ENCODE peak calls at places on chromosomes 16 and 17, in four cellular contexts. One of them, this sample, is unnamed.

GRCh38 chr16:77211880-77212735 is 12.9 kb downstream of the SYCE1L start:
- DNase-seq in mesendoderm: peak
- DNase-seq in IMR-90: no peak
- DNase-seq in H1: peak
- DNase-seq in this sample: peak

GRCh38 chr16:9610727-9611126 is 519.3 kb downstream of the HAPSTR1 start:
- DNase-seq in mesendoderm: peak
- DNase-seq in IMR-90: no peak
- DNase-seq in H1: no peak
- DNase-seq in this sample: no peak

GRCh38 chr16:46482895-46483294 is 138.3 kb downstream of the SHCBP1 start:
- DNase-seq in mesendoderm: no peak
- DNase-seq in IMR-90: no peak
- DNase-seq in H1: no peak
- DNase-seq in this sample: no peak

GRCh38 chr17:34993031-34993430 is 12.7 kb downstream of the LIG3 start:
- DNase-seq in mesendoderm: no peak
- DNase-seq in IMR-90: no peak
- DNase-seq in H1: no peak
- DNase-seq in this sample: no peak

GRCh38 chr16:64182985-64183384 is 938.9 kb downstream of the CDH11 start:
- DNase-seq in mesendoderm: no peak
- DNase-seq in IMR-90: no peak
- DNase-seq in H1: no peak
- DNase-seq in this sample: no peak

GRCh38 chr17:21271767-21272166 is 12.7 kb upstream of the MAP2K3 start:
- DNase-seq in mesendoderm: no peak
- DNase-seq in IMR-90: no peak
- DNase-seq in H1: no peak
- DNase-seq in this sample: no peak

GRCh38 chr17:29107933-29108805 is 65.2 kb downstream of the PIPOX start:
- DNase-seq in mesendoderm: peak
- DNase-seq in IMR-90: no peak
- DNase-seq in H1: no peak
- DNase-seq in this sample: no peak

GRCh38 chr16:10566613-10567012 is 13.8 kb downstream of the EMP2 start:
- DNase-seq in mesendoderm: peak
- DNase-seq in IMR-90: no peak
- DNase-seq in H1: no peak
- DNase-seq in this sample: peak

GRCh38 chr17:58666858-58667267 is 25.0 kb downstream of the TEX14 start:
- DNase-seq in mesendoderm: no peak
- DNase-seq in IMR-90: peak
- DNase-seq in H1: no peak
- DNase-seq in this sample: peak

GRCh38 chr17:74340470-74341023 is 14.5 kb downstream of the KIF19 start:
- DNase-seq in mesendoderm: no peak
- DNase-seq in IMR-90: no peak
- DNase-seq in H1: no peak
- DNase-seq in this sample: no peak

GRCh38 chr16:10256855-10257641 is 74.8 kb upstream of the GRIN2A start:
- DNase-seq in mesendoderm: peak
- DNase-seq in IMR-90: no peak
- DNase-seq in H1: peak
- DNase-seq in this sample: peak

DNA sequence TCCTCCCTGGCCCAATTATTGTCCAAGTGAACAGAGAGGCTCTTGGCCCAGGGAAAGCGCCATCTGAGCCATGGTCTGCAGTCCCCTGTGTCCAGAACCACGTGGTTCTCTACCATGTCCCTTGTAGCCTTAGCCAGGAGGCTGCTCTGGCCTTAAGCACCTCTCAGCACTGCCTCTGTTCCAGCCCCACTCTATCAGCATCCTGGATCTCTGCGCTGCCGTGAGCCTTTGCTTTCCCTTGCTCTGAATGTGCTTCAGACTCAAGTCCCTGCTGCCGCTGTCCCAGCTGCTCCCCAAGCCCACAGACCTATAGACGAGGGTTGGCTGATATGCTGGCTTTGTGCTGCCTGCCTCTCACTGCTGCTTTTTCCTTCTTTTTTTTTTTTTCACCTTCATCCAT is 33.9 kb downstream of the CYB561 start:
- DNase-seq in mesendoderm: no peak
- DNase-seq in IMR-90: no peak
- DNase-seq in H1: no peak
- DNase-seq in this sample: no peak
- H3K56ac ChIP-seq in mesendoderm: no peak
- H3K56ac ChIP-seq in IMR-90: no peak
- H3K56ac ChIP-seq in H1: no peak
- H3K56ac ChIP-seq in this sample: no peak

GRCh38 chr17:54194268-54194667 is 371.5 kb downstream of the KIF2B start:
- DNase-seq in mesendoderm: no peak
- DNase-seq in IMR-90: no peak
- DNase-seq in H1: no peak
- DNase-seq in this sample: no peak

GRCh38 chr17:54196751-54197150 is 374.0 kb downstream of the KIF2B start:
- DNase-seq in mesendoderm: no peak
- DNase-seq in IMR-90: no peak
- DNase-seq in H1: no peak
- DNase-seq in this sample: no peak
- H2BK15ac ChIP-seq in mesendoderm: no peak
- H2BK15ac ChIP-seq in IMR-90: no peak
- H2BK15ac ChIP-seq in H1: no peak
- H2BK15ac ChIP-seq in this sample: no peak

GRCh38 chr16:85785927-85786326 is 13.4 kb downstream of the EMC8 start:
- DNase-seq in mesendoderm: no peak
- DNase-seq in IMR-90: peak
- DNase-seq in H1: no peak
- DNase-seq in this sample: no peak
- H3K56ac ChIP-seq in mesendoderm: no peak
- H3K56ac ChIP-seq in IMR-90: no peak
- H3K56ac ChIP-seq in H1: no peak
- H3K56ac ChIP-seq in this sample: no peak

DNA sequence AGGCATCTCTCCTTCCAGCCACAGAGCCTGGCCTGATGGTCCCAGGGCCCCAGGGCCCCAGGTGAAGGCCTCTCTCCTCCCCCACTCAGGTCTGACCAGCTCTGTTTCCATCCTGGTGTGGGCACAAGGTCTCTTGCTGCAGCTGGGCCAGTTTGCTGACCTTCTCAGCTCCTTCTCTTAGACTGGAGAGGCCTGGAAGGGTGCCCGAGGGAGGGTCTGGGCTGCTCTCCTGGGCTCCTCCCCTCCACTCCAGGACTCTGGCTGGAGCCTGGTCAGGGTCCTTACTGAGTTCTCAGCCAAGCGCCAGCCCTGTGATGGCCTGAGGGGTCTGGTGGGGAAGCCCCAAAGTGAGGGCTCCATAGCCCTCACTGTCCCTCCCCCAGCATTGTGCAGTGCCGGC is 12.4 kb downstream of the SOCS3 start:
- DNase-seq in mesendoderm: no peak
- DNase-seq in IMR-90: no peak
- DNase-seq in H1: no peak
- DNase-seq in this sample: no peak
- H2BK15ac ChIP-seq in mesendoderm: no peak
- H2BK15ac ChIP-seq in IMR-90: no peak
- H2BK15ac ChIP-seq in H1: no peak
- H2BK15ac ChIP-seq in this sample: no peak

DNA sequence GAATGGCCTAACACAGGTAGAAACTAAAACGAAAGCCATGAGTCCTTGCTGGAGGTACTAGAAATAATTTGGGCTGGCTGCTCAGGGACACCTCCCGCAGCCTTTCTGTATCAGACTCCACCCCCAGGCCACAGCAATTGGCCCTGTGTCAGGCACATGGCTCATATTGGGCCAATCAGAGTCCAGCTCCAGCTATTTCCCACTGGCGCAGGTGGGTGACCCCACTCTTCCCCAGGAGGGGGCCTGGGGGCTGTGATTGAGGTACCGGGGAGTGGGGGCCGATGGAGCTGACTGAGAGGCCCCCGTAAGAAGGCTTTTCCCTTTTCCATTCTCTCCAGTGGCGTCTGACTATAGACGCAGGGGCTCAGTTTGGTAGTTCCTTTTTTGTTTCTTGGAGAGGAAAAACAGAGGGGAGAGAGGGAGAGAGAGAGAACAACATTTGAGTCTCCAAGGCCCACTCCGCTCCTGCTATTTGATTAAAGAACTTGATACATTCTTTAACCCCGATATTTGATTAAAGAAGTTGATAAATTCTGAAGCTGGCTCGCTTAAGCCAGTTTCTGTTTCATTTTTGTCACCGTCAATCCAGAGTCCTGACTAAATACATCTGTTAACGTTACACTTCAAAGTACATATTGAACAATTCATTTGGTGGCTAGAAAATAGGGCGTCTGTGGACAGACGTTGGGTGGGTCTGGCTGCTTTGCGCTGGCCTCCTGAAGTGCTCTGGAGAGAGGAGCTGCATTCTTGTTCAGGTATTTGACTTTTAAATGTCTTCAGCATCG is 26.3 kb downstream of the FOXL1 start:
- DNase-seq in mesendoderm: no peak
- DNase-seq in IMR-90: no peak
- DNase-seq in H1: no peak
- DNase-seq in this sample: no peak
- H3K56ac ChIP-seq in mesendoderm: no peak
- H3K56ac ChIP-seq in IMR-90: no peak
- H3K56ac ChIP-seq in H1: no peak
- H3K56ac ChIP-seq in this sample: no peak

DNA sequence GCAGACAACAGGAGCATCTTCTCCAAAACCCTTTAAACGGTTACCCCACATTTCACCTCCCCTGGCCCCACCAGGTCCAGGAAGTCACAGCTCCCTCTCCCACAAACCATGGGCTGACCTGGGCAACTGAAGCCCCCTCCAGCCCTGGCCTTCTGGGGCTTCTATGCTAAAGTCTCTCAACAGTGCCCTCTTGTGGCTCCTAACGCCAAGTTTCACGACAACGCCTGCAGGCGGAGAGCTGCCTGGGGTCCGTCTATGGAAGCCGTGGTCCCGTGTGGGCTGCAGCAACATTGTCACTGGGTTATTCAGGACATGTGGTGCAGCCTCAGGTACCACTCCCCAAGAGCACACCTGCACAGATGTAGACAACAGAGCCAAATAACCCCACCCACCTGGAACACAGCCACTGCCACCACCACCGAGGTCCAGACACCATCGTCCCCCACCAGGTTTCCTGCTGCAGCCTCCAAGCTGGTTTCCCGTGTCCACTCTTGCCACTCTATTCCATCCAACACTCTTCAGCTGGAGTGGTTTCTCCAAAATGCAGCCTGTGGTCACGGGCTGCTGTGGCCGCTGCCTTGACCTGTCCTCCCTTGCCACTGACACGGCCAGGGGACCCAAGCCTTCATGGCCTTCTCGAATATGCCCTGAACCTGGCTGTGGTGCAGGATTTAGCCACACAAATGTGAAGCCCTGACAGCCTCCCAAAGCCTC is 19.1 kb downstream of the C16orf95 start:
- DNase-seq in mesendoderm: peak
- DNase-seq in IMR-90: peak
- DNase-seq in H1: peak
- DNase-seq in this sample: peak
- H2BK15ac ChIP-seq in mesendoderm: no peak
- H2BK15ac ChIP-seq in IMR-90: no peak
- H2BK15ac ChIP-seq in H1: no peak
- H2BK15ac ChIP-seq in this sample: no peak

GRCh38 chr16:83878838-83879237 is 20.1 kb upstream of the MLYCD start:
- DNase-seq in mesendoderm: peak
- DNase-seq in IMR-90: peak
- DNase-seq in H1: no peak
- DNase-seq in this sample: no peak
- H3K56ac ChIP-seq in mesendoderm: peak
- H3K56ac ChIP-seq in IMR-90: no peak
- H3K56ac ChIP-seq in H1: no peak
- H3K56ac ChIP-seq in this sample: no peak

This sample was measured in H9.